ENCODE peak calls at places on chromosomes 7 and 10, in four cellular contexts. K is right lobe of liver, E is adrenal gland, U is WERI-Rb-1. G is an unnamed sample.

GRCh38 chr10:132455986-132456847 is 59.2 kb downstream of the PWWP2B start:
- DNase-seq in K (no peak), U (no peak), E (no peak), G (peak)

GRCh38 chr10:102435529-102436233 is 3.3 kb upstream of the CUEDC2 start:
- DNase-seq in U (no peak), E (no peak), K (peak), G (no peak)

GRCh38 chr7:148883233-148884048 is 650 bp downstream of the EZH2 start:
- DNase-seq in U (peak), K (peak), E (peak), G (peak)

GRCh38 chr7:69429817-69430501 is 168.3 kb upstream of the AUTS2 start:
- DNase-seq in K (no peak), E (peak), U (peak), G (no peak)

GRCh38 chr10:25725917-25726716 is 207.9 kb upstream of the MYO3A start:
- DNase-seq in K (no peak), U (peak), E (no peak), G (no peak)

GRCh38 chr7:43108255-43109011 is 4.0 kb upstream of the HECW1 start:
- DNase-seq in K (peak), U (peak), E (peak), G (no peak)

GRCh38 chr7:16606704-16607103 is 38.9 kb downstream of the ANKMY2 start:
- DNase-seq in U (no peak), E (no peak), K (no peak), G (no peak)

GRCh38 chr10:43262043-43262901 is 4.6 kb downstream of the RASGEF1A start:
- DNase-seq in U (no peak), E (peak), K (no peak), G (no peak)

GRCh38 chr7:105173586-105173985 is 159.6 kb downstream of the KMT2E start:
- DNase-seq in K (no peak), E (no peak), U (no peak), G (no peak)

GRCh38 chr7:130369110-130369711 is 11.1 kb upstream of the CPA1 start:
- DNase-seq in U (no peak), E (peak), K (no peak), G (peak)

GRCh38 chr7:81608748-81609382 is 161.0 kb downstream of the HGF start:
- DNase-seq in U (no peak), E (no peak), K (no peak), G (no peak)

DNA sequence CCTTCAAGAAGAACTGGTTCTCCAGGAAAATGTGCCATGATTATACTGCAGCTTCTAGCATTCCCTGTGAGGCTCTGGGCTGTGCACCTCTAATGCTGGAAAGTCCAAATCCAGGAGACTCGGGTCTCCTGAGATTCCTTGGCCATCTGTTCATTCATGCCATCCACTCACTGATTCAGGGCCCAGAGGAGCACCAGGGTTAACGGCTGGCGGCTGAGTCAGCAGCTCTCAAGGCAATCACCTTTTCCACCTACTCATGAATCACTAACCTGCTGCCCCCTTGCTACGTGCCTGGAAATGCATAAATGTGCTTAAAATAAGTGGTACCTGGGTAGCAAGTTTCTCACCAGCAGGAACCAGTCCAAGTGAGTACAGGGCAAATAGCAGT is 132.7 kb downstream of the KCNMA1 start:
- DNase-seq in K (no peak), E (no peak), U (peak), G (no peak)
- TF ChIP-seq CTCF in K (peak), E (no peak), U (peak), G (no peak)

GRCh38 chr10:71725998-71726672 is 6.6 kb upstream of the C10orf105 start:
- DNase-seq in E (no peak), U (no peak), K (no peak), G (no peak)
- TF ChIP-seq CTCF in E (no peak), U (peak), K (no peak), G (peak)

DNA sequence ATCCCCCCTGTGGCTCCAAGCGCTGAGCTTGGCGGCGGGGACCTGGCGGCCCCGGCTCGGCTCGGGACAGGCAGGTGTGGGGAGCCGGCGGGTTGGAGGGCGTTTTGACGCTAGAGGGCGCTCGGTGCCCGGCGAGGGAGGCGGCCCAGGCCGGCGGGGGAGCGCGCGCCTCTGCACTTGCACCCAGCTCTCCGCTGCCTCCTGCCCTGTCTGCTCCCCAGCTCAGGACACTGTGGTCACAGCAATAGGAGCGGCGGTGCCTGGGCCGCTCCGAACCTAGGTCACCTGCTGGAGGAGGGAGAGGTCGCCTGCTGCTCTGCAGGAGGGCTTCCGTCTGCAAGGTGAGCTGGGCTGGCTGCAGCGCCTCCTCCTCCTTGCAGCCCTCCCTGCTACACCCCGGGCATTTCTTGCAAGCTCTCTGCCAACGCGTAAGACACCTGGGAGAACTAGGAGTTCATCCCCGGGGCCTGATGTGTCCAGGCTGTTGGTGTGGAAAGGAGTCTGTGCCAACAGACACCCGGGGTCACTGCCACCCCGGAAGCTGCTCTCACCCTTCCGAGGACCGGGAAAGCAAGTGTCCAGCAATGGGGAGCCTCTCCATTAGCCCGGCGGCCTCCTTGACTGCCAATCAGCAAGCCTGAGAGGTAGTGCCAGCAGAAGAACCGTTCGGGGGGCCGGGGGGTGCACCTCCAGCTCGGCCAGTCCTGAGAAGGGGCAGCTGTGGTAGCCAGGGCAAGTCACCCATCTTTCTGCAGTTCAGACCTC is 620.4 kb downstream of the GALNT17 start:
- DNase-seq in K (peak), U (peak), E (peak), G (no peak)
- TF ChIP-seq CTCF in K (peak), U (peak), E (peak), G (peak)

GRCh38 chr10:33334839-33335549 is 527 bp upstream of the NRP1 start:
- DNase-seq in U (peak), E (peak), K (peak), G (peak)
- TF ChIP-seq CTCF in U (peak), E (peak), K (peak), G (peak)

DNA sequence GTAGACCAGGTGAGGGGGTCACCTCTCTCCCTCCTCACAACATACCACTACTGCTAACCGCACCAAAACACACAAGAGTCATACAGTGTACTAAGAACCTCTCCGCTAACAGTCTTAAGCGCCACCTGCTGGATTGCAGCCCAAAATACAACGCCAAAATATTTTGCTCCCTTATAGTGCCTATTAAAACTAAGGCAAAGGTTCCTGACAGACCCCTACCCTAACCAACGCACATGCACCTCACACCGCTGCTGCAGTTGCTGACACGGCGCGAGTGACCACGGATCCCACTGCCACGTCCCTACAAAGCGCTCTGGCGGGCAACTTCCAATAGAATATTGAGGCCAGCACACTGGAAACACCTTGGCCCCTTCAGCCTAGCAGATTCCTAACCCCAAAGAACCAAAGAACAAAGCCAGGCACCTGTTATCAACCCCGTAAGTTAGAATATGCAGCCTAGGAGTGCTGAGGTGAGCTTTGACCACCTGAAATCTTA is 563.6 kb upstream of the SEMA3D start:
- DNase-seq in U (peak), K (peak), E (peak), G (no peak)
- TF ChIP-seq CTCF in U (peak), K (peak), E (peak), G (peak)